ENCODE peak calls at places on chromosome 11, in seven cellular contexts. Q, R, O, D, N, B and S are unnamed samples.

GRCh38 chr11:12681462-12681861 is 7.2 kb downstream of the TEAD1 start:
- DNase-seq in Q (no peak), R (no peak), O (no peak), D (no peak), N (no peak), B (no peak), S (no peak)

GRCh38 chr11:61187505-61188130 is 15.7 kb upstream of the PGA3 start:
- DNase-seq in Q (peak; percentile 90), R (peak; percentile 69), O (peak; percentile 69), D (peak; percentile 63), N (peak; percentile 81), B (peak; percentile 71), S (peak; percentile 82)

GRCh38 chr11:8266246-8267241 is 2.9 kb upstream of the LMO1 start:
- DNase-seq in Q (no peak), R (no peak), O (no peak), D (no peak), N (no peak), B (peak; percentile 4), S (peak; percentile 43)

GRCh38 chr11:112794321-112794720 is 166.9 kb upstream of the NCAM1 start:
- DNase-seq in Q (no peak), R (no peak), O (no peak), D (no peak), N (no peak), B (no peak), S (no peak)

GRCh38 chr11:83025267-83025704 is 46.4 kb downstream of the RAB30 start:
- DNase-seq in Q (no peak), R (no peak), O (no peak), D (no peak), N (no peak), B (no peak), S (no peak)

GRCh38 chr11:90286640-90287039 is 63.8 kb upstream of the CHORDC1 start:
- DNase-seq in Q (no peak), R (no peak), O (no peak), D (no peak), N (no peak), B (no peak), S (no peak)

GRCh38 chr11:66242085-66242765 is 26.2 kb upstream of the RAB1B start:
- DNase-seq in Q (no peak), R (no peak), O (no peak), D (no peak), N (no peak), B (no peak), S (no peak)

GRCh38 chr11:12599408-12600143 is 74.6 kb upstream of the TEAD1 start:
- DNase-seq in Q (peak; percentile 67), R (peak; percentile 26), O (peak; percentile 19), D (peak; percentile 1), N (peak; percentile 39), B (peak; percentile 74), S (peak; percentile 81)

GRCh38 chr11:69807416-69807815 is 11.8 kb downstream of the FGF3 start:
- DNase-seq in Q (no peak), R (no peak), O (no peak), D (no peak), N (no peak), B (no peak), S (no peak)

GRCh38 chr11:17542249-17542648 is 2.0 kb downstream of the USH1C start:
- DNase-seq in Q (no peak), R (no peak), O (no peak), D (no peak), N (no peak), B (peak; percentile 62), S (peak; percentile 62)

GRCh38 chr11:76604652-76605241 is 65.8 kb downstream of the LRRC32 start:
- DNase-seq in Q (no peak), R (no peak), O (no peak), D (no peak), N (no peak), B (peak; percentile 75), S (no peak)

GRCh38 chr11:70251583-70252285 is 18.8 kb upstream of the PPFIA1 start:
- DNase-seq in Q (no peak), R (no peak), O (no peak), D (no peak), N (no peak), B (no peak), S (no peak)

GRCh38 chr11:7583248-7583647 is 69.4 kb downstream of the PPFIBP2 start:
- DNase-seq in Q (no peak), R (no peak), O (no peak), D (no peak), N (no peak), B (no peak), S (no peak)

GRCh38 chr11:36002196-36002595 is 58.3 kb downstream of the LDLRAD3 start:
- DNase-seq in Q (no peak), R (no peak), O (no peak), D (no peak), N (no peak), B (no peak), S (no peak)

GRCh38 chr11:112785104-112785503 is 176.1 kb upstream of the NCAM1 start:
- DNase-seq in Q (no peak), R (no peak), O (no peak), D (no peak), N (no peak), B (no peak), S (no peak)

GRCh38 chr11:28657378-28658030 is 549.3 kb downstream of the METTL15 start:
- DNase-seq in Q (no peak), R (no peak), O (no peak), D (no peak), N (no peak), B (no peak), S (no peak)

GRCh38 chr11:34240150-34240494 is 117.7 kb downstream of the ABTB2 start:
- DNase-seq in Q (no peak), R (no peak), O (no peak), D (no peak), N (no peak), B (no peak), S (no peak)

GRCh38 chr11:16292167-16292859 is 64.0 kb downstream of the SOX6 start:
- DNase-seq in Q (no peak), R (no peak), O (no peak), D (no peak), N (no peak), B (no peak), S (no peak)

GRCh38 chr11:28756977-28757376 is 648.8 kb downstream of the METTL15 start:
- DNase-seq in Q (no peak), R (no peak), O (no peak), D (no peak), N (no peak), B (no peak), S (no peak)

GRCh38 chr11:128379587-128380279 is 207.6 kb downstream of the ETS1 start:
- DNase-seq in Q (no peak), R (peak; percentile 19), O (peak; percentile 11), D (peak; percentile 5), N (no peak), B (no peak), S (no peak)

GRCh38 chr11:86177319-86177718 is 67.2 kb upstream of the EED start:
- DNase-seq in Q (no peak), R (no peak), O (no peak), D (no peak), N (no peak), B (no peak), S (no peak)

GRCh38 chr11:10975287-10975721 is 117.5 kb upstream of the ZBED5 start:
- DNase-seq in Q (no peak), R (no peak), O (no peak), D (no peak), N (no peak), B (no peak), S (no peak)

GRCh38 chr11:62208785-62209144 is 292 bp downstream of the SCGB2A1 start:
- DNase-seq in Q (no peak), R (no peak), O (no peak), D (no peak), N (no peak), B (no peak), S (no peak)

GRCh38 chr11:113730887-113731726 is 25.0 kb upstream of the TMPRSS5 start:
- DNase-seq in Q (peak; percentile 40), R (no peak), O (no peak), D (no peak), N (no peak), B (peak; percentile 41), S (no peak)

GRCh38 chr11:117299351-117300300 is 8.5 kb downstream of the BACE1-AS start:
- DNase-seq in Q (peak; percentile 18), R (no peak), O (no peak), D (no peak), N (no peak), B (peak; percentile 73), S (no peak)